ENCODE peak calls at places on chromosome 4, in five cellular contexts. D is CD4-positive, CD25-positive, alpha-beta regulatory T cell; Q is sigmoid colon; H is vagina; C is breast epithelium. I is an unnamed sample.

GRCh38 chr4:40333921-40334352 is 1.2 kb upstream of the CHRNA9 start:
- DNase-seq in D (no peak), Q (no peak), H (no peak), C (no peak), I (peak; percentile 32)

GRCh38 chr4:8370106-8370787 is 70.3 kb downstream of the ACOX3 start:
- DNase-seq in D (no peak), Q (no peak), H (no peak), C (no peak), I (no peak)

GRCh38 chr4:7905461-7905915 is 34.2 kb downstream of the AFAP1 start:
- DNase-seq in D (no peak), Q (no peak), H (no peak), C (no peak), I (no peak)

GRCh38 chr4:141654098-141654497 is 17.7 kb downstream of the IL15 start:
- DNase-seq in D (no peak), Q (no peak), H (no peak), C (no peak), I (no peak)

GRCh38 chr4:119087656-119088055 is 48.0 kb upstream of the MYOZ2 start:
- DNase-seq in D (no peak), Q (no peak), H (no peak), C (no peak), I (no peak)

GRCh38 chr4:104967034-104967401 is 179.7 kb upstream of the TET2 start:
- DNase-seq in D (no peak), Q (no peak), H (no peak), C (peak; percentile 57), I (no peak)

GRCh38 chr4:154551872-154552686 is 1.9 kb upstream of the PLRG1 start:
- DNase-seq in D (peak; percentile 58), Q (peak; percentile 88), H (no peak), C (peak; percentile 65), I (peak; percentile 65)

GRCh38 chr4:67988986-67989385 is 25.7 kb upstream of the TMPRSS11A start:
- DNase-seq in D (no peak), Q (no peak), H (no peak), C (no peak), I (no peak)

GRCh38 chr4:86855572-86855971 is 6.4 kb upstream of the SLC10A6 start:
- DNase-seq in D (no peak), Q (no peak), H (no peak), C (no peak), I (peak; percentile 29)

GRCh38 chr4:16730522-16730921 is 167.9 kb downstream of the LDB2 start:
- DNase-seq in D (no peak), Q (no peak), H (no peak), C (no peak), I (no peak)

GRCh38 chr4:185965456-185966384 is 103.2 kb upstream of the TLR3 start:
- DNase-seq in D (no peak), Q (no peak), H (no peak), C (no peak), I (no peak)

GRCh38 chr4:48093949-48094550 is 40.0 kb downstream of the TXK start:
- DNase-seq in D (no peak), Q (no peak), H (no peak), C (no peak), I (no peak)

GRCh38 chr4:76434901-76435688 is at the start of gene SHROOM3:
- DNase-seq in D (no peak), Q (no peak), H (no peak), C (no peak), I (no peak)

GRCh38 chr4:10721616-10722015 is 37.0 kb upstream of the CLNK start:
- DNase-seq in D (no peak), Q (no peak), H (no peak), C (no peak), I (no peak)

GRCh38 chr4:24235609-24236008 is 345.8 kb upstream of the PPARGC1A start:
- DNase-seq in D (no peak), Q (no peak), H (no peak), C (no peak), I (no peak)

GRCh38 chr4:184385705-184386141 is 88.6 kb downstream of the IRF2 start:
- DNase-seq in D (no peak), Q (peak; percentile 72), H (no peak), C (no peak), I (no peak)

GRCh38 chr4:53349201-53349600 is 16.7 kb downstream of the SCFD2 start:
- DNase-seq in D (no peak), Q (no peak), H (no peak), C (no peak), I (no peak)

GRCh38 chr4:82900016-82900334 is 560 bp upstream of the THAP9 start:
- DNase-seq in D (no peak), Q (peak; percentile 65), H (no peak), C (no peak), I (no peak)

GRCh38 chr4:78056265-78057129 is 626 bp upstream of the FRAS1 start:
- DNase-seq in D (no peak), Q (peak; percentile 90), H (no peak), C (peak; percentile 66), I (no peak)

GRCh38 chr4:41661447-41662076 is 87.0 kb downstream of the PHOX2B start:
- DNase-seq in D (no peak), Q (no peak), H (no peak), C (peak; percentile 75), I (peak; percentile 11)

DNA sequence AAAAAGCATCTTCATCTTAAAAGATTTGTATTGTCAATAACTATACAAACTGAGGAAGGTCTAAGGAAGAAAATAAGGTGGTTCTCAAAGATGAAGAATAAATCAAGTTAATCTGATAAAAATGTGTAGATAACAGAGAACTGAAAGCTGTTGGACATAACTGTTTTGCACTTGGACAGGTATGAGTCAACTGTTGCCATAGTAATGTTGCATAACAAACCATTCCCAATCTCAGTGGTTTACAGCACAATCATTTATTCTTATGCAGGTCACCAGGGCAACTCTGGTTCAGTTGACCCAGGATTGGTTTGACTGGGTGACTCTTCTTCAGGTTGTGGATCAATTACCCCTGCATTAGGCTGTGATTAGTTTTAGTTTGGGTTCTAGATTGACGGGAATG is 2197.7 kb downstream of the ARAP2 start:
- DNase-seq in D (no peak), Q (no peak), H (no peak), C (no peak), I (no peak)
- H3K27ac ChIP-seq in D (no peak overlapping the region), Q (no peak overlapping the region), H (no peak overlapping the region), C (no peak overlapping the region), I (no peak overlapping the region)

GRCh38 chr4:129905256-129905655 is 809.3 kb downstream of the C4orf33 start:
- DNase-seq in D (no peak), Q (no peak), H (no peak), C (no peak), I (no peak)

GRCh38 chr4:129903861-129904260 is 807.9 kb downstream of the C4orf33 start:
- DNase-seq in D (no peak), Q (no peak), H (no peak), C (no peak), I (no peak)

DNA sequence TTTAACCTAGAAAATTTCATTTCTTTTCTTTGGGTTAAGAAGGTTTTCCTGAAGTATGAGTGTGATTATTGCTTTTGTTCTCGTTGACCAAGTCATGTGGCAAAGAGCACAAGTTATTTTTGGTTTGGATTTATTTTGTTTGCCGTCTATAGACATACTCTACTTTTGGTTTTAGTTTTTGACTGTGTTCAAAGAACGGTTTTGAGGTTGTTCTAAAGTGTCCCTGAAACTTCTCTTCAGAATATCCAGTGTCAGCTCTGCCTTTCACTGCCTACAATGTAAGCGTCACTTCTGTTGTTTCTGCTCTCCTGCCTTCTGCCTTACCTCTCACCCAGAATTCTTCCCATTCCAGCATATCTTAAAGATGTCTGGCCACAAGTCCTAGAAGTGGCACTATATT is 812.2 kb downstream of the C4orf33 start:
- DNase-seq in D (no peak), Q (no peak), H (no peak), C (no peak), I (no peak)
- H3K9me3 ChIP-seq in D (no peaks in the 10 kb centered on the region), Q (no peaks in the 10 kb centered on the region), H (no peaks in the 10 kb centered on the region), C (no peaks in the 10 kb centered on the region), I (peaks cover 13% of the 10 kb centered on the region)

DNA sequence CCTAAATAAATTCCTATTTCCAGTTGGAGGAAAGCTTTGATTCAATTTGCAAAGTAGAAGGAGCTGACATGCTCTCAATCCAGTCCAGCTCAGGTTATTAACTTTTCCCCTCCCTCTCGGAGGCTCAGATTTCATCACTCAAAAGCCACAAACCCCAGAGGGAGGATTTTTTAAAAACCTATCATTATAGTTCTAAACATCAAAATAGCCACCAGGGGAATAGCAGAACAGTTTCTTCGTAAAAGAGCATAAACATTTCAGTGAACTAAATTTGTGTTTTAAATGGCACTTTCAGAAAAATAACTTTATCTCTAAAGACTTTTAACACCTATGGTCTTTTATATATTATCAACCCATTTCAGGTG is 8.8 kb downstream of the GPRIN3 start:
- DNase-seq in D (no peak), Q (no peak), H (no peak), C (no peak), I (no peak)
- H3K27ac ChIP-seq in D (peak overlapping the region; percentile 94), Q (peak overlapping the region; percentile 35), H (no peak overlapping the region), C (peak overlapping the region; percentile 65), I (no peak overlapping the region)

GRCh38 chr4:63348735-63349673 is 1060.2 kb downstream of the TECRL start:
- DNase-seq in D (no peak), Q (peak; percentile 50), H (no peak), C (no peak), I (no peak)
- H3K9me3 ChIP-seq in D (peaks cover 15% of the 10 kb centered on the region), Q (peaks cover 8% of the 10 kb centered on the region), H (no peaks in the 10 kb centered on the region), C (peaks cover 14% of the 10 kb centered on the region), I (peaks cover 18% of the 10 kb centered on the region)

DNA sequence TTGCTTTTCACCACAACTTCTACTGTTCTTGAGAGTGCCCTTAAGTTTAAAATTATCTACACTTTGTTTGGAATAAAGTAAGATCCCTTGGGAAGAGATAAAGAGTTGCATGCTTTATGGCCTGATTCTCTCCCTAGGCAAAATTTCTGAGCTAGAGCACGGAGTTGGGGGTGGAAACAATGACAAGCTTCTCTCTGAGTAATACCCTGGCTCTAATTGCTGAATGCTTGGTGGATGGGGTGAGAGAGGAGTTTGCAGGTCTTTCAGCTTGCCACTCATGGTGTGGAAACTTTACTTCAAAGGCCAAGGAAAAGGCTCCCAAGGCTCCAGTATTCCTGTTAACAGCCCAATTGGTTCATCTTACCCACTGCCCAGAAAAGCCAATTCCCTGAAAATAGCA is 26.1 kb upstream of the PRDM8 start:
- DNase-seq in D (no peak), Q (no peak), H (no peak), C (no peak), I (no peak)
- H3K27ac ChIP-seq in D (peak overlapping the region; percentile 84), Q (no peak overlapping the region), H (no peak overlapping the region), C (no peak overlapping the region), I (no peak overlapping the region)

GRCh38 chr4:30429813-30430466 is 290.2 kb upstream of the PCDH7 start:
- DNase-seq in D (no peak), Q (no peak), H (no peak), C (no peak), I (peak; percentile 15)
- H3K9me3 ChIP-seq in D (no peaks in the 10 kb centered on the region), Q (no peaks in the 10 kb centered on the region), H (no peaks in the 10 kb centered on the region), C (no peaks in the 10 kb centered on the region), I (no peaks in the 10 kb centered on the region)